ENCODE peak calls at places on chromosome 10, in seven cellular contexts. A, L, T, H, X, D and F are unnamed samples.

GRCh38 chr10:62071846-62072281 is 170.4 kb downstream of the ARID5B start:
- DNase-seq in L (no peak), X (no peak), H (no peak), A (no peak), D (no peak), T (no peak), F (no peak)

GRCh38 chr10:114749014-114749413 is 72.6 kb upstream of the FHIP2A start:
- DNase-seq in X (no peak), H (no peak), L (no peak), T (no peak), A (no peak), D (no peak), F (peak; percentile 55)

GRCh38 chr10:98340946-98341345 is 73.0 kb upstream of the LOXL4 start:
- DNase-seq in A (no peak), D (no peak), T (no peak), H (no peak), L (peak; percentile 36), X (peak; percentile 10), F (peak; percentile 41)

GRCh38 chr10:70549962-70550845 is 52.3 kb downstream of the PRF1 start:
- DNase-seq in D (peak; percentile 65), A (peak; percentile 53), L (peak; percentile 62), H (peak; percentile 67), T (peak; percentile 80), X (peak; percentile 75), F (peak; percentile 64)

GRCh38 chr10:70032667-70033066 is 20.0 kb upstream of the MACROH2A2 start:
- DNase-seq in X (no peak), A (no peak), L (no peak), H (no peak), D (no peak), T (no peak), F (no peak)

GRCh38 chr10:58280485-58280884 is 11.5 kb downstream of the CISD1 start:
- DNase-seq in A (no peak), X (no peak), D (no peak), T (no peak), L (no peak), H (no peak), F (peak; percentile 40)

GRCh38 chr10:31062856-31063255 is 31.2 kb upstream of the ZNF438 start:
- DNase-seq in L (no peak), A (peak; percentile 68), T (no peak), H (no peak), X (no peak), D (no peak), F (peak; percentile 52)

GRCh38 chr10:51230828-51231227 is 156.5 kb downstream of the PRKG1 start:
- DNase-seq in H (no peak), X (no peak), D (no peak), T (no peak), A (no peak), L (no peak), F (no peak)

GRCh38 chr10:102643346-102644065 is 773 bp upstream of the TRIM8 start:
- DNase-seq in L (peak; percentile 72), H (peak; percentile 57), T (peak; percentile 33), X (peak; percentile 70), A (peak; percentile 76), D (peak; percentile 67), F (peak; percentile 76)

GRCh38 chr10:25068152-25069058 is 52.0 kb downstream of the THNSL1 start:
- DNase-seq in D (no peak), T (no peak), L (no peak), A (peak; percentile 61), H (no peak), X (no peak), F (no peak)

GRCh38 chr10:60419249-60419648 is 29.6 kb upstream of the ANK3 start:
- DNase-seq in L (no peak), D (no peak), X (no peak), T (no peak), A (no peak), H (no peak), F (no peak)

GRCh38 chr10:5419466-5420094 is 7.2 kb downstream of the NET1 start:
- DNase-seq in A (peak; percentile 18), X (no peak), D (no peak), T (no peak), L (no peak), H (no peak), F (peak; percentile 69)

GRCh38 chr10:79222186-79222585 is 125.1 kb upstream of the PPIF start:
- DNase-seq in A (no peak), T (no peak), D (no peak), X (no peak), L (no peak), H (no peak), F (no peak)

GRCh38 chr10:23968296-23968695 is 240.6 kb upstream of the KIAA1217 start:
- DNase-seq in D (no peak), H (no peak), T (no peak), X (no peak), A (no peak), L (no peak), F (no peak)

GRCh38 chr10:127012769-127013152 is 107.5 kb downstream of the DOCK1 start:
- DNase-seq in H (peak; percentile 75), T (no peak), X (no peak), L (peak; percentile 80), D (peak; percentile 36), A (no peak), F (no peak)

GRCh38 chr10:99859585-99859984 is 77.1 kb downstream of the ABCC2 start:
- DNase-seq in D (no peak), T (no peak), L (no peak), A (no peak), X (peak; percentile 67), H (peak; percentile 63), F (peak; percentile 24)

GRCh38 chr10:48242160-48242904 is 32.2 kb downstream of the FRMPD2 start:
- DNase-seq in L (no peak), X (no peak), A (no peak), D (no peak), T (no peak), H (no peak), F (no peak)

GRCh38 chr10:124741922-124742417 is 2.2 kb downstream of the FAM53B start:
- DNase-seq in L (no peak), H (no peak), D (no peak), T (no peak), X (peak; percentile 50), A (no peak), F (no peak)

GRCh38 chr10:117249493-117250093 is 8.7 kb downstream of the SLC18A2 start:
- DNase-seq in D (no peak), L (no peak), A (no peak), X (no peak), T (no peak), H (no peak), F (no peak)

GRCh38 chr10:15369642-15370211 is 1.4 kb downstream of the FAM171A1 start:
- DNase-seq in D (no peak), T (no peak), X (no peak), H (peak; percentile 9), A (no peak), L (peak; percentile 26), F (no peak)

GRCh38 chr10:44749141-44749540 is 162.0 kb upstream of the TMEM72 start:
- DNase-seq in D (no peak), H (no peak), T (no peak), A (no peak), L (no peak), X (no peak), F (no peak)

GRCh38 chr10:124636271-124636993 is 107.7 kb downstream of the FAM53B start:
- DNase-seq in H (no peak), D (no peak), X (peak; percentile 34), L (no peak), A (no peak), T (peak; percentile 56), F (no peak)

GRCh38 chr10:109430844-109431243 is 492.5 kb downstream of the XPNPEP1 start:
- DNase-seq in H (no peak), T (no peak), D (no peak), X (no peak), A (no peak), L (no peak), F (no peak)

GRCh38 chr10:109428775-109429480 is 494.4 kb downstream of the XPNPEP1 start:
- DNase-seq in D (no peak), X (no peak), A (no peak), T (no peak), L (no peak), H (no peak), F (no peak)

GRCh38 chr10:109426987-109427386 is 496.3 kb downstream of the XPNPEP1 start:
- DNase-seq in L (no peak), A (no peak), H (no peak), X (no peak), T (no peak), D (no peak), F (no peak)

GRCh38 chr10:109429956-109430760 is 493.2 kb downstream of the XPNPEP1 start:
- DNase-seq in X (no peak), T (no peak), D (no peak), A (peak; percentile 73), L (no peak), H (no peak), F (peak; percentile 62)

DNA sequence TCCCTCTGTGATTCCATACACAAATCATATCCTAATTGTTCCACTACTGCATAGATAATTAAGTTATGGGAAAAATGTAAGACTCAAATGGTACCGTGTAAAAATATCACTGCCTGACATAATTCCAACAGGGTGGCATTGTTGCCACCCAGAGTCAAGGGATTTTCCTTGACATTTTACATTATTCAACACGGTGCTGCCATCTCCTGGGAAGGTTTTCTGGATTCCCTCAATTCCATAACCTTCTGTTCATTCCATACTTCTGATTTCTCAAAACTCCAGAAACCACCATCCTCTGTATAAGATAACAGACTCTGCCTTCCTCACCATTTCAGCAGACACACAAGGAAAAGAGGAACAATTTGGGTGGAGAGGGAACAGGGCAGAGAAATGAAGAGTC is 495.9 kb downstream of the XPNPEP1 start:
- DNase-seq in D (no peak), L (no peak), A (peak; percentile 29), H (peak; percentile 10), T (no peak), X (no peak), F (peak; percentile 27)
- TF ChIP-seq CTCF in D (no peak), L (no peak), A (peak; percentile 47), H (peak; percentile 15), T (no peak), X (no peak), F (peak; percentile 50)

GRCh38 chr10:112539340-112539739 is 92.3 kb downstream of the VTI1A start:
- DNase-seq in L (no peak), D (no peak), T (no peak), H (no peak), X (no peak), A (peak; percentile 12), F (no peak)

GRCh38 chr10:112532053-112532658 is 85.1 kb downstream of the VTI1A start:
- DNase-seq in A (no peak), H (no peak), X (no peak), T (no peak), D (no peak), L (no peak), F (peak; percentile 53)

GRCh38 chr10:112536663-112537062 is 89.6 kb downstream of the VTI1A start:
- DNase-seq in X (no peak), L (no peak), T (no peak), D (no peak), A (no peak), H (no peak), F (no peak)

GRCh38 chr10:112535432-112536038 is 88.5 kb downstream of the VTI1A start:
- DNase-seq in D (no peak), A (no peak), L (no peak), T (no peak), H (no peak), X (no peak), F (peak; percentile 10)
- H3K4me3 ChIP-seq in D (no peak overlapping the region), A (no peak overlapping the region), L (no peak overlapping the region), T (no peak overlapping the region), H (no peak overlapping the region), X (no peak overlapping the region), F (no peak overlapping the region)

GRCh38 chr10:120905268-120905667 is 54.1 kb downstream of the WDR11 start:
- DNase-seq in A (no peak), H (no peak), D (no peak), L (no peak), T (no peak), X (no peak), F (no peak)
- TF ChIP-seq CTCF in A (no peak), H (no peak), D (no peak), L (no peak), T (no peak), X (no peak), F (no peak)

GRCh38 chr10:68560916-68561691 is 967 bp downstream of the TET1 start:
- DNase-seq in H (peak; percentile 50), D (no peak), A (no peak), T (peak; percentile 7), X (no peak), L (peak; percentile 25), F (peak; percentile 61)
- H3K4me3 ChIP-seq in H (peak overlapping the region; percentile 83), D (peak overlapping the region; percentile 62), A (peak overlapping the region; percentile 74), T (peak overlapping the region; percentile 45), X (no peak overlapping the region), L (peak overlapping the region; percentile 73), F (peak overlapping the region; percentile 83)